ENCODE peak calls at places on chromosomes 13 and 19, in five cellular contexts. K is SK-N-SH, J is IMR-90, I is K562, M is GM12878. P is an unnamed sample.

GRCh38 chr13:102878491-102878890 is 32.7 kb downstream of the ERCC5 start:
- DNase-seq in K (no peak), J (peak), I (no peak), M (no peak), P (no peak)

GRCh38 chr13:90800082-90800746 is 547.3 kb upstream of the MIR17HG start:
- DNase-seq in K (peak), J (no peak), I (no peak), M (no peak), P (no peak)

GRCh38 chr19:17075860-17076538 is 422 bp downstream of the MYO9B start:
- DNase-seq in K (no peak), J (peak), I (peak), M (no peak), P (no peak)

GRCh38 chr13:23372264-23372905 is 61.1 kb downstream of the SACS start:
- DNase-seq in K (no peak), J (peak), I (no peak), M (no peak), P (no peak)

GRCh38 chr19:47280183-47280797 is 5.6 kb downstream of the INAFM1 start:
- DNase-seq in K (peak), J (no peak), I (peak), M (no peak), P (peak)

GRCh38 chr19:9295411-9295849 is 14.2 kb downstream of the ZNF699 start:
- DNase-seq in K (no peak), J (no peak), I (no peak), M (no peak), P (no peak)

GRCh38 chr13:46386426-46386995 is 541 bp downstream of the RUBCNL start:
- DNase-seq in K (peak), J (no peak), I (no peak), M (no peak), P (no peak)

GRCh38 chr19:38676023-38676877 is 28.8 kb downstream of the ACTN4 start:
- DNase-seq in K (no peak), J (peak), I (peak), M (no peak), P (no peak)

GRCh38 chr19:30807263-30807662 is 435.1 kb downstream of the ZNF536 start:
- DNase-seq in K (no peak), J (no peak), I (no peak), M (no peak), P (no peak)

GRCh38 chr19:48230555-48231129 is 25.1 kb downstream of the CARD8 start:
- DNase-seq in K (no peak), J (no peak), I (peak), M (no peak), P (no peak)

GRCh38 chr13:46396341-46396740 is 9.3 kb upstream of the RUBCNL start:
- DNase-seq in K (no peak), J (no peak), I (no peak), M (no peak), P (no peak)

GRCh38 chr13:107650081-107650701 is 565.1 kb downstream of the LIG4 start:
- DNase-seq in K (peak), J (peak), I (peak), M (no peak), P (peak)

GRCh38 chr19:44796701-44797115 is 12.2 kb upstream of the BCAM start:
- DNase-seq in K (no peak), J (peak), I (no peak), M (no peak), P (peak)

GRCh38 chr13:91491980-91492379 is 93.6 kb downstream of the GPC5 start:
- DNase-seq in K (no peak), J (no peak), I (no peak), M (no peak), P (no peak)

DNA sequence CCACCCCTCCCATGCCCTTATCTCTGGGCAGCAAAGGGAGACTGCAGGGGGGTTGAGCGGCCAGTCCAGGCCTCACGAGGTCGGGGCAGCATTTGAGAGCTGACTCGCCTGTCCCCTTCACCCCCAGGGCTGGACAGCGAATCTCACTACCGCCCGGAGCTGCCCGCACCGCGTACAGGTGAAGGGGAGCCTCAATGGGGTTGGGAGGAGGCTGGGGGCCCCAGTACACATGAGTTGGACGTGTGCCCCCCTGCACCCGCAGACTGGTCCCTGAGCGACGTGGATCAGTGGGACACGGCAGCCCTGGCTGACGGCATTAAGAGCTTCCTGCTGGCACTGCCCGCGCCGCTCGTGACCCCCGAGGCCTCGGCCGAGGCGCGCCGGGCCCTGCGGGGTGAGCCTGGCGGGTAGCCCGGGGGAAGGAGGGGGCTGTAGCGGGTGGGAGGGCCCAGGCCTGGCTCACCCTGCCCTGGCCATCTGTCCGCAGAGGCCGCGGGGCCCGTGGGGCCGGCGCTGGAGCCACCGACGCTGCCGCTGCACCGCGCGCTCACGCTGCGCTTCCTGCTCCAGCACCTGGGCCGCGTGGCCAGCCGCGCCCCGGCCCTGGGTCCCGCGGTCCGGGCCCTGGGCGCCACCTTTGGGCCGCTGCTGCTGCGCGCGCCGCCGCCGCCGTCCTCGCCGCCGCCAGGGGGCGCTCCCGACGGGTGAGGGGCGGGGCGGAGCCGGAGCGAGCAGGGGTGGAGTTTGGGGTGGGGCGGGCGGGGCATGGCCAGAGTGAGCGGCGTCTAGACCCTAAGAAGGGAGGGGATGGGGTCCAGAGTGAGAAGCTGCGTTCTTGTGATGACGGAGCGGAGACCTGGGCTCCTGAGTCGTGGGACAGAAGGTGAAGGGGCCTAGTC is 8.1 kb downstream of the PIK3R2 start:
- DNase-seq in K (peak), J (peak), I (peak), M (no peak), P (peak)
- TF ChIP-seq MXI1 in K (no peak), J (no peak), I (no peak), M (no peak), P (peak)

GRCh38 chr13:27639186-27639585 is 17.5 kb downstream of the POLR1D start:
- DNase-seq in K (no peak), J (no peak), I (no peak), M (no peak), P (no peak)

GRCh38 chr13:27636624-27637288 is 15.1 kb downstream of the POLR1D start:
- DNase-seq in K (no peak), J (peak), I (no peak), M (no peak), P (no peak)

GRCh38 chr13:27637289-27637626 is 15.6 kb downstream of the POLR1D start:
- DNase-seq in K (no peak), J (no peak), I (no peak), M (no peak), P (peak)

GRCh38 chr13:27635256-27635655 is 13.6 kb downstream of the POLR1D start:
- DNase-seq in K (no peak), J (no peak), I (no peak), M (no peak), P (no peak)

DNA sequence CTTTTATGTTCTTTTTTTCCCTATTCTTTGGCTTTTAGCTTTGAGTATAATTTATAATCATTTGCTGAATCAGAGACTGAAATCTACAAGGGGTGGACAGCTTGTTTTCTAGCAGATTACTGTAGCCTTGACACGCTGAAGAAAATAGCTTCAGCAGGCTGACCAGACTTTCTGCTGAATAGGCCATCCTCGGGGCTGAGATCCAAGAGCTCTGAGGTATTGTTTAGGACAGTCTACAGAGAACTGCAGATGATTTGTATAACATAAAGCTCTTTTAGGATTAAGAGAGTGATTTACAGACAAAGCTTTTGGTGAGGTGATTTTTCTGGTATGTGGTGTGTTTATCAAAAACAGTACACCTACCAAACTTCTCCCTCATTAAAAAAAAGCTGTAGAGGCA is 16.8 kb downstream of the POLR1D start:
- DNase-seq in K (no peak), J (peak), I (no peak), M (no peak), P (no peak)
- TF ChIP-seq MXI1 in K (no peak), J (no peak), I (no peak), M (no peak), P (no peak)

GRCh38 chr19:45901432-45901903 is 945 bp downstream of the MYPOP start:
- DNase-seq in K (peak), J (peak), I (no peak), M (no peak), P (no peak)
- TF ChIP-seq MXI1 in K (no peak), J (peak), I (no peak), M (no peak), P (no peak)

GRCh38 chr13:44487989-44488388 is 88.1 kb downstream of the TSC22D1 start:
- DNase-seq in K (no peak), J (no peak), I (no peak), M (peak), P (no peak)

GRCh38 chr13:44493213-44493812 is 82.8 kb downstream of the TSC22D1 start:
- DNase-seq in K (no peak), J (no peak), I (no peak), M (no peak), P (no peak)

GRCh38 chr13:44484562-44485164 is 91.5 kb downstream of the TSC22D1 start:
- DNase-seq in K (no peak), J (no peak), I (no peak), M (no peak), P (no peak)

DNA sequence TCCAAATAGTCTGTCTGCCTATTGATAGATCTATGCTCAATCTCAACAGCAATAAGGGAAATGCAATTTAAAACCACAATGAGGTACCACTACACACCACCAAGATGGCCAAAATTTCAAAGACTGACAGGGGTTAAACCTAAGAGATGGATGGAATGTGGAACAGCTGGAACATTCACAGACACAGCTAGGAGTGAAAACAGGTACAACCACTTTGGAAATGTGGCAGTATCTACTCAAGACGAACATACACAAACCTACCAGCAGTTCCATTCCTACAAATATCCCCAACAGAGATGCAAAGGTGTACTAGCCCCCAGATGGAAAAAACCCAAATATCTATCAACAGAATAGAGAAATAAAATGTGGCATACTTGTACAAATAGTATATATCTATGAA is 86.4 kb downstream of the TSC22D1 start:
- DNase-seq in K (no peak), J (no peak), I (no peak), M (no peak), P (no peak)
- TF ChIP-seq MXI1 in K (no peak), J (no peak), I (no peak), M (no peak), P (no peak)

GRCh38 chr13:30870049-30870884 is 35.8 kb upstream of the MEDAG start:
- DNase-seq in K (no peak), J (peak), I (peak), M (no peak), P (no peak)
- TF ChIP-seq MXI1 in K (no peak), J (no peak), I (no peak), M (no peak), P (no peak)

DNA sequence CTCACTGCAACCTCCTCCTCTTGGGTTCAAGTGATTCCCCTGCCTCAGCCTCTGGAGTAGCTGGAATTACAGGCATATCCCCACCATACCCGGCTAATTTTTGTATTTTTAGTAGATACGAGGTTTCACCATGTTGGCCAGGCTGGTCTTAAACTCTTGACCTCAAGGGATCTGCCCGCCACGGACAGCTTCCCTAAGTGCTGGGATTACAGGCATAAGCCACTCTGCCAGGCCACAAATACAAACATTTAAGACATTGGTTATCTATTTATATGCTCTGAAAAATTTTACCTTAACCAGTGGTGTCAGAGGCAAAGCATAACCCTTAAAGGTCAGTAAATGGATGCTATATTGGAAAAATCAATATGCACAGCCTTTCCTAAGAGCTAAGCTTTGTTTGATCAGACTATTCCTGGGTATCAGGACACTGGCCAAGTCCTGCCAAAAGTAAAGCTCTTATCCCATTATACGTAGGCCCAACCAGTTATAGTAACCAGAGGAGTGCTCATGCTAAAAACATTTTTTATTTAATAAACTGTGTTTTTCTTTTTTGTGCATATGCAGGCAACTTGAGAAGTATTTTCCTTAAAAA is 56.4 kb upstream of the STARD13 start:
- DNase-seq in K (no peak), J (no peak), I (no peak), M (no peak), P (no peak)
- TF ChIP-seq MXI1 in K (no peak), J (no peak), I (no peak), M (no peak), P (no peak)

DNA sequence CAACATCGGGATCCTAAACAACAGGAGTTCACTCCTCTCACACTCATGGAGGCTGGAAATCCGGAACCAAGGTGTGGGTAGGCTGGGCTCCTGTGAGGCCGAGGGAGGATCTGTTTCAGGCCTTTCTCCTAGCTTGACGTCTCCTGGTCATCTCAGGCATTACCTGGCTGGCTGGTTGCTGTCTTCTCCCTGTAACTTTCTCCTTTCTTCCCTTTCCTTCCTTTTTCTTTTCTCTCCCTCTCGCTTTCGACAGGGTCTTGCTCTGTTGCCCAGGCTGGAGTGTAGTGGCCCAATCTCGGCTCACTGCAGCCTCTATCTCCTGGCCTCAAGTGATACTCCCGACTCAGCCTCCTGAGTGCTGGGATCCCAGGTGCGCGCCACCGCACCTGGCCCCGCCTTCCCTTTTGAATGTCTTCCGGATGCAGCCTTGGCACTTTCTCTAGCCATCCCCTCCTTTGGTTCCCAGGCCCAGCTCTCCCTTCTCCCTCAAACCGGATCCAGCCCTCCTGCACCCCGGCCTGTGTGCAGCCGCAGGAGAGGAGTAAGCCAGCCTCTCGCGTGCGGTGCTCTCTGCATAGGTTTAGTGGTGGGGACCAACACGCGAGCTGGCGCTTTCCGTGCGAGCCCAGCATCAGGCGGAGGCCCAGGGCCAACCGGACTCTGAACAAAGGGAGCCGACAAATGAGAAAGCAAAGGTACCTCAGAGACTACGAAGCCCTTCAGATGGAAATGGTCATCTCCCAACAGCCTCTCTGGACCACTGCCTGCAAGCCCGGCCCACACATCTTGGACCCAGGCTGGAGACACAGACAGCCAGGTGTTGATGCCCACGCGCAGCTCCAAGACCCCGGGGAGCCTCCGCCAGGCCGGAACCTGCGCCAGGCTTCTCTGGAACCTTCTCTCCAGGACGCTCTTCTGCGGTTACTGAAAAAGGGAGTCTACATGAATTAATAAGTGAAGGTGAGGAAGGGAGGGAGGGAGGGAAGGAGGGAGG is 16.3 kb upstream of the LATS2 start:
- DNase-seq in K (no peak), J (no peak), I (no peak), M (no peak), P (no peak)
- TF ChIP-seq MXI1 in K (no peak), J (no peak), I (no peak), M (no peak), P (no peak)

GRCh38 chr13:42083138-42083770 is 34.8 kb downstream of the DGKH start:
- DNase-seq in K (no peak), J (no peak), I (no peak), M (no peak), P (no peak)
- TF ChIP-seq MXI1 in K (no peak), J (no peak), I (no peak), M (no peak), P (no peak)

DNA sequence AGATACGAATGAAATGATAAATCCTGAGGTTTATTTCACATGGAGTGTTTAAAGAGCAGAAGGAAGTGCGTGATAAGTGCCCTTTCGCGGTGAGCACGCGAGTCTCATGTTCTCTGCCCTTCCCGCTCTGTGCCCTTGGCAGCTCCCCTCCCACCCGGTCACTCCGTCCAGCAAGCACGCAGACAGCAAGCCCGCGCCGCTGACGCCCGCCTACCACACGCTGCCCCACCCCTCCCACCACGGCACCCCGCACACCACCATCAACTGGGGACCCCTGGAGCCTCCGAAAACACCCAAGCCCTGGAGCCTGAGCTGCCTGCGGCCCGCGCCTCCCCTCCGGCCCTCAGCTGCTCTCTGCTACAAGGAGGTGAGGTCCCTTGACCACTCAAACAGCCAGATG is 37.4 kb upstream of the TEX29 start:
- DNase-seq in K (no peak), J (no peak), I (no peak), M (no peak), P (no peak)
- TF ChIP-seq MXI1 in K (no peak), J (no peak), I (no peak), M (no peak), P (no peak)

P was measured in HepG2.